ENCODE peak calls at places on chromosomes 13 and 19, in eight cellular contexts. One of them, this sample, is unnamed.

GRCh38 chr19:53246498-53246897 is 8.2 kb downstream of the ZNF677 start:
- DNase-seq in adrenal gland: no peak
- DNase-seq in thyroid gland: no peak
- DNase-seq in tibial nerve: no peak
- DNase-seq in H54: no peak
- DNase-seq in esophagus squamous epithelium: no peak
- DNase-seq in ovary: no peak
- DNase-seq in GM12891: no peak
- DNase-seq in this sample: no peak

GRCh38 chr13:95133498-95133897 is 167.8 kb downstream of the ABCC4 start:
- DNase-seq in esophagus squamous epithelium: no peak
- DNase-seq in thyroid gland: no peak
- DNase-seq in tibial nerve: no peak
- DNase-seq in adrenal gland: no peak
- DNase-seq in ovary: no peak
- DNase-seq in GM12891: no peak
- DNase-seq in H54: no peak
- DNase-seq in this sample: no peak

GRCh38 chr19:13078897-13079541 is 23.6 kb downstream of the LYL1 start:
- DNase-seq in GM12891: no peak
- DNase-seq in thyroid gland: peak
- DNase-seq in ovary: peak
- DNase-seq in H54: no peak
- DNase-seq in adrenal gland: no peak
- DNase-seq in esophagus squamous epithelium: no peak
- DNase-seq in tibial nerve: no peak
- DNase-seq in this sample: no peak

GRCh38 chr19:31530781-31531180 is 181.5 kb upstream of the TSHZ3 start:
- DNase-seq in esophagus squamous epithelium: no peak
- DNase-seq in tibial nerve: no peak
- DNase-seq in ovary: no peak
- DNase-seq in GM12891: no peak
- DNase-seq in H54: no peak
- DNase-seq in adrenal gland: no peak
- DNase-seq in thyroid gland: no peak
- DNase-seq in this sample: no peak

GRCh38 chr13:105665284-105665683 is 870.2 kb downstream of the EFNB2 start:
- DNase-seq in H54: peak
- DNase-seq in tibial nerve: no peak
- DNase-seq in esophagus squamous epithelium: no peak
- DNase-seq in ovary: no peak
- DNase-seq in adrenal gland: no peak
- DNase-seq in GM12891: no peak
- DNase-seq in thyroid gland: no peak
- DNase-seq in this sample: no peak

GRCh38 chr19:29076161-29076560 is 136.8 kb downstream of the UQCRFS1 start:
- DNase-seq in ovary: no peak
- DNase-seq in esophagus squamous epithelium: no peak
- DNase-seq in adrenal gland: no peak
- DNase-seq in tibial nerve: no peak
- DNase-seq in H54: no peak
- DNase-seq in GM12891: no peak
- DNase-seq in thyroid gland: no peak
- DNase-seq in this sample: no peak

GRCh38 chr19:1173845-1174809 is at the start of gene SBNO2:
- DNase-seq in tibial nerve: peak
- DNase-seq in esophagus squamous epithelium: peak
- DNase-seq in ovary: peak
- DNase-seq in GM12891: peak
- DNase-seq in H54: peak
- DNase-seq in adrenal gland: peak
- DNase-seq in thyroid gland: peak
- DNase-seq in this sample: peak

GRCh38 chr13:113586661-113587479 is 2.3 kb downstream of the TFDP1 start:
- DNase-seq in ovary: no peak
- DNase-seq in adrenal gland: no peak
- DNase-seq in thyroid gland: no peak
- DNase-seq in esophagus squamous epithelium: no peak
- DNase-seq in H54: no peak
- DNase-seq in GM12891: no peak
- DNase-seq in tibial nerve: no peak
- DNase-seq in this sample: peak

GRCh38 chr19:13583753-13584152 is 77.5 kb upstream of the CACNA1A start:
- DNase-seq in ovary: no peak
- DNase-seq in H54: no peak
- DNase-seq in tibial nerve: no peak
- DNase-seq in GM12891: no peak
- DNase-seq in thyroid gland: no peak
- DNase-seq in adrenal gland: no peak
- DNase-seq in esophagus squamous epithelium: no peak
- DNase-seq in this sample: no peak

GRCh38 chr19:31334101-31334848 is 15.0 kb downstream of the TSHZ3 start:
- DNase-seq in thyroid gland: no peak
- DNase-seq in esophagus squamous epithelium: no peak
- DNase-seq in tibial nerve: no peak
- DNase-seq in ovary: no peak
- DNase-seq in GM12891: no peak
- DNase-seq in H54: no peak
- DNase-seq in adrenal gland: no peak
- DNase-seq in this sample: no peak

GRCh38 chr13:65605386-65605785 is 1624.8 kb downstream of the PCDH9 start:
- DNase-seq in thyroid gland: no peak
- DNase-seq in H54: no peak
- DNase-seq in GM12891: no peak
- DNase-seq in tibial nerve: no peak
- DNase-seq in adrenal gland: no peak
- DNase-seq in ovary: no peak
- DNase-seq in esophagus squamous epithelium: no peak
- DNase-seq in this sample: no peak

GRCh38 chr19:32581704-32582164 is 744 bp downstream of the PDCD5 start:
- DNase-seq in GM12891: no peak
- DNase-seq in thyroid gland: no peak
- DNase-seq in H54: peak
- DNase-seq in ovary: no peak
- DNase-seq in esophagus squamous epithelium: no peak
- DNase-seq in tibial nerve: no peak
- DNase-seq in adrenal gland: no peak
- DNase-seq in this sample: peak

GRCh38 chr13:114259374-114259773 is 22.0 kb upstream of the UPF3A start:
- DNase-seq in adrenal gland: no peak
- DNase-seq in tibial nerve: no peak
- DNase-seq in H54: no peak
- DNase-seq in thyroid gland: no peak
- DNase-seq in GM12891: no peak
- DNase-seq in esophagus squamous epithelium: no peak
- DNase-seq in ovary: no peak
- DNase-seq in this sample: no peak

GRCh38 chr19:51271015-51271600 is 20.2 kb downstream of the SIGLECL1 start:
- DNase-seq in esophagus squamous epithelium: no peak
- DNase-seq in ovary: no peak
- DNase-seq in H54: no peak
- DNase-seq in thyroid gland: no peak
- DNase-seq in GM12891: no peak
- DNase-seq in adrenal gland: no peak
- DNase-seq in tibial nerve: no peak
- DNase-seq in this sample: peak

GRCh38 chr19:55581828-55582223 is 1.2 kb upstream of the ZNF579 start:
- DNase-seq in thyroid gland: peak
- DNase-seq in ovary: no peak
- DNase-seq in adrenal gland: no peak
- DNase-seq in tibial nerve: no peak
- DNase-seq in GM12891: no peak
- DNase-seq in esophagus squamous epithelium: no peak
- DNase-seq in H54: no peak
- DNase-seq in this sample: no peak

GRCh38 chr19:40205760-40206159 is 12.4 kb downstream of the TTC9B start:
- DNase-seq in H54: no peak
- DNase-seq in esophagus squamous epithelium: no peak
- DNase-seq in thyroid gland: no peak
- DNase-seq in tibial nerve: no peak
- DNase-seq in adrenal gland: no peak
- DNase-seq in GM12891: no peak
- DNase-seq in ovary: no peak
- DNase-seq in this sample: no peak

GRCh38 chr19:12126707-12127106 is 13.4 kb downstream of the ZNF20 start:
- DNase-seq in adrenal gland: no peak
- DNase-seq in tibial nerve: no peak
- DNase-seq in esophagus squamous epithelium: no peak
- DNase-seq in GM12891: no peak
- DNase-seq in H54: no peak
- DNase-seq in thyroid gland: peak
- DNase-seq in ovary: no peak
- DNase-seq in this sample: no peak

GRCh38 chr13:32164622-32165268 is 133.2 kb downstream of the FRY start:
- DNase-seq in GM12891: no peak
- DNase-seq in adrenal gland: peak
- DNase-seq in H54: peak
- DNase-seq in thyroid gland: no peak
- DNase-seq in ovary: no peak
- DNase-seq in esophagus squamous epithelium: no peak
- DNase-seq in tibial nerve: no peak
- DNase-seq in this sample: peak

GRCh38 chr13:34555988-34556387 is 386.1 kb upstream of the NBEA start:
- DNase-seq in thyroid gland: no peak
- DNase-seq in H54: no peak
- DNase-seq in tibial nerve: no peak
- DNase-seq in ovary: no peak
- DNase-seq in esophagus squamous epithelium: no peak
- DNase-seq in GM12891: no peak
- DNase-seq in adrenal gland: no peak
- DNase-seq in this sample: no peak

GRCh38 chr19:1041835-1042685 is 2.2 kb downstream of the ABCA7 start:
- DNase-seq in tibial nerve: no peak
- DNase-seq in GM12891: no peak
- DNase-seq in thyroid gland: no peak
- DNase-seq in esophagus squamous epithelium: no peak
- DNase-seq in ovary: no peak
- DNase-seq in adrenal gland: no peak
- DNase-seq in H54: peak
- DNase-seq in this sample: no peak

GRCh38 chr13:22252281-22252830 is 581.5 kb downstream of the FGF9 start:
- DNase-seq in esophagus squamous epithelium: no peak
- DNase-seq in tibial nerve: no peak
- DNase-seq in thyroid gland: no peak
- DNase-seq in adrenal gland: no peak
- DNase-seq in H54: no peak
- DNase-seq in GM12891: no peak
- DNase-seq in ovary: no peak
- DNase-seq in this sample: no peak

GRCh38 chr13:49498211-49498610 is 2.5 kb downstream of the PHF11 start:
- DNase-seq in GM12891: no peak
- DNase-seq in H54: no peak
- DNase-seq in thyroid gland: no peak
- DNase-seq in esophagus squamous epithelium: no peak
- DNase-seq in adrenal gland: no peak
- DNase-seq in tibial nerve: no peak
- DNase-seq in ovary: no peak
- DNase-seq in this sample: no peak
- TF ChIP-seq POLR2A in GM12891: no peak
- TF ChIP-seq POLR2A in H54: no peak
- TF ChIP-seq POLR2A in thyroid gland: no peak
- TF ChIP-seq POLR2A in esophagus squamous epithelium: no peak
- TF ChIP-seq POLR2A in adrenal gland: no peak
- TF ChIP-seq POLR2A in tibial nerve: no peak
- TF ChIP-seq POLR2A in ovary: no peak
- TF ChIP-seq POLR2A in this sample: no peak

GRCh38 chr19:38743394-38744297 is 628 bp downstream of the CAPN12 start:
- DNase-seq in ovary: no peak
- DNase-seq in GM12891: no peak
- DNase-seq in esophagus squamous epithelium: no peak
- DNase-seq in tibial nerve: no peak
- DNase-seq in thyroid gland: no peak
- DNase-seq in adrenal gland: no peak
- DNase-seq in H54: no peak
- DNase-seq in this sample: no peak
- TF ChIP-seq POLR2A in ovary: no peak
- TF ChIP-seq POLR2A in GM12891: no peak
- TF ChIP-seq POLR2A in esophagus squamous epithelium: no peak
- TF ChIP-seq POLR2A in tibial nerve: no peak
- TF ChIP-seq POLR2A in thyroid gland: no peak
- TF ChIP-seq POLR2A in adrenal gland: no peak
- TF ChIP-seq POLR2A in H54: no peak
- TF ChIP-seq POLR2A in this sample: no peak

GRCh38 chr19:41297628-41298326 is 12.2 kb upstream of the CCDC97 start:
- DNase-seq in adrenal gland: no peak
- DNase-seq in GM12891: peak
- DNase-seq in esophagus squamous epithelium: no peak
- DNase-seq in H54: no peak
- DNase-seq in tibial nerve: no peak
- DNase-seq in thyroid gland: no peak
- DNase-seq in ovary: no peak
- DNase-seq in this sample: no peak
- TF ChIP-seq POLR2A in adrenal gland: no peak
- TF ChIP-seq POLR2A in GM12891: peak
- TF ChIP-seq POLR2A in esophagus squamous epithelium: no peak
- TF ChIP-seq POLR2A in H54: no peak
- TF ChIP-seq POLR2A in tibial nerve: no peak
- TF ChIP-seq POLR2A in thyroid gland: no peak
- TF ChIP-seq POLR2A in ovary: no peak
- TF ChIP-seq POLR2A in this sample: no peak

DNA sequence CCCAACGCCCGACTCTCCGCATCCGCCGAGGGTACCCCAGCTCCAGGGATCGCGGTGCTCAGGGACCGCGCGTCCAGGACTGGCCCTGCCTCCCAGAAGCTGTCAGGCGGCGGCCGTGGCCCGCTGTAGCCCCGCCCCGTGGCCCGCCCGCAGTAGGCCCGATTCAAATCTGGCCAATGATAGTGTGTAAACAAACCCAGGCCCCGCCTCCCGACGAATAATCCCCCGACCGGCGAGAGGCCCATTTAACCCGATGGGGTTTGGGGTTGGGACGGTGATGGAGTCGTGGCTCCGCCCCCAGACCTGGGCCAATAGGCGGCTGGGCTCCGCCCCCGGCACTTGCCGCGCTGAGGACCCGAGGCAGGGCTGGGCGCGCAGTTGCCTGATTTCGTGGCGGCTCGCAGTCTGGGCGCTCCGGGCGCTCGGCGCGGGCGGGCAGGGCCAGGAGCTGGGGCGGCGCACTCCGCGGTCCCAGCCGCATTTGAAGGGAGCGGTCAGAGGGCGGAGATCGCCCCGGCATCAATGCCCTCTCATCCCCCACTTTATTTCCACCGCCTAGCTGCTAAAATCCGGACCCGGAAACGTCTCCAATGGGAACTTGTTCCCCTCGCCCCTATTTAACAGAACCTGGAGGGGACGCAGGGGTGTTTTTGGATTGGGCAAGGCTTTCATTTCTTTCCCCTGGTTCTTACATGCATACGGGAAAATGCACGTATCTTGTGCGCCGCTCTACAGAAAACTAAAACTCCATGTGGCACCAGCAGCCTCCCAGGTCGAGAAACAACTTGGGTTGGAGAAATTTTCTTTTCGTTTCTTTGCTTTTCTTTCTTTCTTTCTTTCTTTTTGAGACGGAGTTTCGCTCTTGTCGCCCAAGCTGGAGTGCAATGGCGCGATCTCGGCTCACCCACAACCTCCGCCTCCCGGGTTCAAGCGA is 8.4 kb upstream of the BICRA start:
- DNase-seq in tibial nerve: peak
- DNase-seq in esophagus squamous epithelium: peak
- DNase-seq in H54: peak
- DNase-seq in thyroid gland: peak
- DNase-seq in adrenal gland: peak
- DNase-seq in GM12891: peak
- DNase-seq in ovary: peak
- DNase-seq in this sample: peak
- TF ChIP-seq POLR2A in tibial nerve: peak
- TF ChIP-seq POLR2A in esophagus squamous epithelium: peak
- TF ChIP-seq POLR2A in H54: peak
- TF ChIP-seq POLR2A in thyroid gland: peak
- TF ChIP-seq POLR2A in adrenal gland: peak
- TF ChIP-seq POLR2A in GM12891: peak
- TF ChIP-seq POLR2A in ovary: peak
- TF ChIP-seq POLR2A in this sample: peak

GRCh38 chr19:6730153-6730804 is 7.1 kb downstream of the GPR108 start:
- DNase-seq in thyroid gland: peak
- DNase-seq in GM12891: peak
- DNase-seq in H54: no peak
- DNase-seq in ovary: peak
- DNase-seq in adrenal gland: peak
- DNase-seq in tibial nerve: peak
- DNase-seq in esophagus squamous epithelium: no peak
- DNase-seq in this sample: peak
- TF ChIP-seq POLR2A in thyroid gland: no peak
- TF ChIP-seq POLR2A in GM12891: no peak
- TF ChIP-seq POLR2A in H54: no peak
- TF ChIP-seq POLR2A in ovary: no peak
- TF ChIP-seq POLR2A in adrenal gland: no peak
- TF ChIP-seq POLR2A in tibial nerve: no peak
- TF ChIP-seq POLR2A in esophagus squamous epithelium: no peak
- TF ChIP-seq POLR2A in this sample: no peak

This sample was measured in testis.